ENCODE peak calls at places on chromosome 12, in five cellular contexts. S, Q, C, Z and B are unnamed samples.

GRCh38 chr12:51923506-51924365 is 16.4 kb downstream of the ACVRL1 start:
- DNase-seq in S (peak), Q (no peak), C (no peak), Z (peak), B (no peak)

GRCh38 chr12:1519642-1520041 is 74.7 kb downstream of the FBXL14 start:
- DNase-seq in S (no peak), Q (no peak), C (no peak), Z (no peak), B (no peak)

GRCh38 chr12:116761499-116761898 is 23.4 kb downstream of the RNFT2 start:
- DNase-seq in S (no peak), Q (no peak), C (no peak), Z (no peak), B (no peak)

GRCh38 chr12:113912761-113913295 is 53.3 kb downstream of the RBM19 start:
- DNase-seq in S (peak), Q (peak), C (no peak), Z (peak), B (peak)

GRCh38 chr12:96462571-96463280 is 26.7 kb upstream of the CFAP54 start:
- DNase-seq in S (no peak), Q (no peak), C (no peak), Z (no peak), B (no peak)

GRCh38 chr12:72011374-72011773 is 72.7 kb downstream of the TPH2 start:
- DNase-seq in S (no peak), Q (no peak), C (no peak), Z (no peak), B (no peak)

GRCh38 chr12:4850857-4851380 is 58.8 kb upstream of the KCNA1 start:
- DNase-seq in S (no peak), Q (no peak), C (no peak), Z (no peak), B (no peak)

GRCh38 chr12:31369712-31370521 is 44.0 kb upstream of the SINHCAF start:
- DNase-seq in S (peak), Q (peak), C (no peak), Z (no peak), B (peak)

GRCh38 chr12:60684988-60685655 is 1089.3 kb downstream of the SLC16A7 start:
- DNase-seq in S (no peak), Q (no peak), C (no peak), Z (no peak), B (peak)

GRCh38 chr12:93860659-93861373 is 183.6 kb downstream of the CRADD start:
- DNase-seq in S (no peak), Q (no peak), C (no peak), Z (no peak), B (no peak)

GRCh38 chr12:66132408-66132807 is 1.9 kb upstream of the LLPH start:
- DNase-seq in S (no peak), Q (peak), C (no peak), Z (no peak), B (peak)

GRCh38 chr12:16962889-16963288 is 356.9 kb upstream of the LMO3 start:
- DNase-seq in S (no peak), Q (no peak), C (no peak), Z (no peak), B (no peak)

GRCh38 chr12:108772896-108773797 is 41.8 kb upstream of the CORO1C start:
- DNase-seq in S (no peak), Q (no peak), C (no peak), Z (no peak), B (no peak)

GRCh38 chr12:117850048-117850447 is 118.7 kb downstream of the KSR2 start:
- DNase-seq in S (peak), Q (peak), C (no peak), Z (peak), B (peak)

GRCh38 chr12:10904686-10905085 is 4.7 kb downstream of the TAS2R13 start:
- DNase-seq in S (no peak), Q (no peak), C (no peak), Z (no peak), B (no peak)

GRCh38 chr12:115455268-115455681 is 771.3 kb upstream of the TBX3 start:
- DNase-seq in S (no peak), Q (peak), C (no peak), Z (no peak), B (no peak)

DNA sequence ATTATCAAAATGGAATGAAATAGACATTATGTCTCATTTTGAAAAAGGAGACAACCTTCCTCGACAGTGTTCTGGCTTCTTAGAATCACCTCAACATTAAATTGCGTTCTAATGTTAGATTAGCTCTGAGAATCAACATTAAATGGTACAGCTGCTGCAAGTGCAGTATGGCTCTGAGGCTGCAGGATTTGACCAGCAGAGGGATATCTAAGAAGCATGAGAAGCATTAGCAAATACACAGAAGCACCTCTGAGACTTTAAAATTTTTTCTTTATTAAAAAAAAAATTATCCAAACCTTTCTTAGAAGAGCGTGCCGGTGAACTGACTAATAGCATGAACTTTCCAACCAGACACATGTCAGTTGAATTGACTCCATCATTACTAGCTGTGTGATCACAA is 253.4 kb upstream of the LRIG3 start:
- DNase-seq in S (no peak), Q (no peak), C (no peak), Z (no peak), B (no peak)
- TF ChIP-seq SUZ12 in S (no peak), Q (no peak), C (no peak), Z (no peak), B (no peak)

GRCh38 chr12:110266980-110267620 is 13.9 kb upstream of the ATP2A2 start:
- DNase-seq in S (no peak), Q (no peak), C (no peak), Z (no peak), B (no peak)
- TF ChIP-seq SUZ12 in S (no peak), Q (no peak), C (no peak), Z (no peak), B (no peak)

GRCh38 chr12:50508420-50508819 is 3.6 kb downstream of the DIP2B start:
- DNase-seq in S (no peak), Q (no peak), C (no peak), Z (no peak), B (no peak)
- TF ChIP-seq SUZ12 in S (no peak), Q (no peak), C (no peak), Z (no peak), B (no peak)

DNA sequence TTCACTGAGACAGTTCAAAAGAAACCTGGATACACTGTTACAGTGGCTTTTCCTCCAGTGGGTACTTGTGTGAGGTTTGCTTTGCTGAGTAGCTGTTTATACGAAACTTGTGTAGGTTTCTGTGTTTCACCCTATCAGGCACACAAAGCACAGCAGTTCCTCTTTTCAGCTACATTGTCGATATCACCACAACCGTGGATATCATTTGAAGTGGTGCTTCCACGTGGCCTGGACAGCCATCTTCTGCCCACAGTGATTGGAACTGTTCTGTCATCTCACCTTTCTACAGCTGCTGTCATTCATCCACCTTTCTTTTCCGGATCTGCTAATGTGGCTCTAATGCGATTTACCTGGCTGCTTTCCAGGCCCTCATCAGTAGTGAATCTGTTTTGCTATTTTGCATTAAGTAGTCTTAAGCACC is 368.8 kb downstream of the SYT1 start:
- DNase-seq in S (no peak), Q (no peak), C (peak), Z (no peak), B (no peak)
- TF ChIP-seq SUZ12 in S (no peak), Q (no peak), C (no peak), Z (no peak), B (no peak)

GRCh38 chr12:34392741-34393085 is 370.4 kb downstream of the ALG10 start:
- DNase-seq in S (no peak), Q (no peak), C (no peak), Z (no peak), B (no peak)
- TF ChIP-seq SUZ12 in S (no peak), Q (no peak), C (no peak), Z (no peak), B (no peak)

DNA sequence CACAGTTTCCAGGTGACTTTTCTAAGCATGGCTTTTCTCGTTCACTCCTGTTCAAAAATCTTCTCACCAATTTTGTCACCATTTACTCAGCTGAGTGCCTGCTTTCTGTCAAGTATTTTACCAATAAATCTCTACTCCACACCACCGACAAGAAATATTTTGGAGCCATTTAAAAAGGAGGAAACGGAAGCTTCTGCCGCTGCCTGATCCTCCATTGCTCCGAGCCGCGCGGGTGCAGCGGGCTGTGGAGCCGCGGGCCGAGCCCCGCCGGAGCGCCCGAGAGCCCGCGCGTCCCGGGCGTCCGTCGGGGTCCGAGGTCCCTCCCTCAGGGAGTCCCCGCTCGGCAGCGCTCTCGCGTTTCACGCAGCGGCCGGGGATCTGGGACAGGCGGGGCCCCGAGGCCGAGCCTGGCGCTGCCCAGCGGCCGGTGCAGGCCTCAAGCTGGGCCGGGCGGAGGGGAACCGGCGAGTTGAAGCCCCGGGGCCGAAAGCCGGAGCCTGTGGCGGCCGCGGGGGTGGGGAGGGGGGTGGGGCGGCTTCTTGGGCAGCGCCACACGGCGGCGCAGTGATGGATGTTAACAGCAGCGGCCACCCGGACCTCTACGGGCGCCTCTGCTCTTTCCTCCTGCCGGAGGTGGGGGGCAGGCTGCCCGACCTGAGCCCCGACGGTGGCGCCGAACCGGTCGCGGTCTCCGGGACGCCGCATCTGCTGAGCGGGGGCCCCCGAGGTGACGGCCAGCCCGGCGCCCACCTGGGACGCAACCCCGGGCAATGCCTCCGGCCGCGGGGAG is 1.1 kb upstream of the HEBP1 start:
- DNase-seq in S (peak), Q (peak), C (no peak), Z (peak), B (peak)
- TF ChIP-seq SUZ12 in S (no peak), Q (no peak), C (no peak), Z (no peak), B (no peak)

DNA sequence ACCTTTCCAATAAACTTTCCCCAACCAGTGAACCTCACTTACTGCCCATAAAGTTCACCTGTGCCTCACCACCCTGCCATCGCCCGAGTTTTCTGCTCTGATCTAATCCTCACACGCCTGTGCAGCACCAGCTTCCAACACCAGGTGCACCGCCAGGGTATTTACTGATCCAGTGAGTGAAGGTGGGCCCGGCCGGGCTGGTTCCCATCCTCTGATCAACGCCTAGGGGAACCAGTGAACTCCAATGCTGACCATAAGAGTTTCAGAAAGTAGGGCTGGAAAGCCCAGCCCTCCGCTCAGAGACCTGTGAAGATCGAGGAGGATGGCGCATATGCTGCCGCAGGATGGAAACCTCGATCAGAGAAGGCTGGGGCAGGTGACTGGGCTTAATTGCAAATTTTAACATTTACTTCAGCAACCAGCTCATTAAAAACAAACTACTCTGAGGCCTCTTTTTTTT is 685 bp upstream of the MYL6B start:
- DNase-seq in S (peak), Q (peak), C (no peak), Z (peak), B (peak)
- TF ChIP-seq SUZ12 in S (no peak), Q (no peak), C (no peak), Z (no peak), B (no peak)

DNA sequence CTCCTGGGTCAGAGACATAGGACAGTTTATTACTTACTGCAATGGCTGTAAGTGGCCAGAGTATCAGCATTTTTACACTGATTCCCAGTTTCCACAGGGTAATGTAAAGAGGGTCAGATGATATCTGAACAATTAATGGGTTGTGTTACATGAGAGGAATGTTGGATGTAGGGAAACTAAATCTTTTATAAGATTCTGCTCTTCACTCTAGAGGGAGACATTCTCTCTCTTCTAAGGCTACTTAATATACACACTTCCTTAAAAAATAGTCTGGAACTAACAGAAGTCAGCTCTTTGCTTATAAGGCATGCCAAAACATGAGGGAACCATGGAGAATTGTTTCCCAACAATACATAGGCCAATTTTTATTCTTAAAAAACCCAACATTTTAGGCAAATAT is 389.8 kb downstream of the ETNK1 start:
- DNase-seq in S (no peak), Q (no peak), C (no peak), Z (no peak), B (no peak)
- TF ChIP-seq SUZ12 in S (no peak), Q (no peak), C (no peak), Z (no peak), B (no peak)